ENCODE peak calls at places on chromosomes 5 and 9, in ten cellular contexts. O is activated CD8-positive, alpha-beta T cell treated with anti-CD3 and anti-CD28 coated beads for 36 hours; E is BE2C; L is mammary epithelial cell; X is B cell; U is fibroblast of pulmonary artery; A is adrenal gland; J is GM23338; S is cardiac muscle cell; C is coronary artery. I is an unnamed sample.

GRCh38 chr5:164139423-164139822 is 634.0 kb downstream of the MAT2B start:
- DNase-seq in O (no peak), E (no peak), L (no peak), X (no peak), U (no peak), A (no peak), J (no peak), S (no peak), C (no peak), I (no peak)

GRCh38 chr5:171840701-171841522 is 55.3 kb downstream of the SMIM23 start:
- DNase-seq in O (no peak), E (no peak), L (no peak), X (no peak), U (no peak), A (no peak), J (no peak), S (no peak), C (no peak), I (no peak)

GRCh38 chr5:94968507-94969095 is 316.3 kb downstream of the MCTP1 start:
- DNase-seq in O (peak), E (peak), L (peak), X (peak), U (peak), A (peak), J (peak), S (peak), C (no peak), I (no peak)

GRCh38 chr5:133796186-133796585 is 172.2 kb downstream of the C5orf15 start:
- DNase-seq in O (no peak), E (no peak), L (no peak), X (no peak), U (no peak), A (no peak), J (no peak), S (no peak), C (no peak), I (no peak)

GRCh38 chr9:134525841-134526797 is 115.5 kb upstream of the COL5A1 start:
- DNase-seq in O (no peak), E (no peak), L (no peak), X (no peak), U (peak), A (no peak), J (no peak), S (peak), C (no peak), I (peak)

GRCh38 chr5:152271420-152271819 is 133.7 kb downstream of the NMUR2 start:
- DNase-seq in O (no peak), E (no peak), L (peak), X (no peak), U (peak), A (peak), J (peak), S (peak), C (no peak), I (no peak)

GRCh38 chr5:78483809-78484521 is 123.5 kb downstream of the SCAMP1 start:
- DNase-seq in O (no peak), E (no peak), L (no peak), X (peak), U (peak), A (peak), J (no peak), S (peak), C (no peak), I (no peak)

GRCh38 chr5:126776499-126777256 is at the start of gene LMNB1:
- DNase-seq in O (peak), E (peak), L (peak), X (peak), U (peak), A (peak), J (peak), S (peak), C (peak), I (peak)

GRCh38 chr9:130664191-130665028 is at the start of gene PRDM12:
- DNase-seq in O (no peak), E (no peak), L (no peak), X (peak), U (no peak), A (no peak), J (peak), S (no peak), C (no peak), I (no peak)

GRCh38 chr5:133147411-133147810 is 95.6 kb downstream of the HSPA4 start:
- DNase-seq in O (peak), E (no peak), L (no peak), X (no peak), U (peak), A (peak), J (no peak), S (peak), C (peak), I (peak)

GRCh38 chr9:69940668-69941067 is 103.0 kb upstream of the MAMDC2 start:
- DNase-seq in O (no peak), E (no peak), L (no peak), X (no peak), U (no peak), A (no peak), J (no peak), S (no peak), C (no peak), I (no peak)

GRCh38 chr5:54643679-54644078 is 126.1 kb downstream of the SNX18 start:
- DNase-seq in O (no peak), E (no peak), L (peak), X (no peak), U (peak), A (peak), J (no peak), S (peak), C (no peak), I (no peak)

GRCh38 chr9:110081395-110081794 is 126.6 kb downstream of the C9orf152 start:
- DNase-seq in O (no peak), E (no peak), L (no peak), X (no peak), U (peak), A (no peak), J (no peak), S (peak), C (no peak), I (no peak)

GRCh38 chr9:98375138-98375726 is 119.8 kb upstream of the TBC1D2 start:
- DNase-seq in O (no peak), E (no peak), L (peak), X (peak), U (peak), A (no peak), J (no peak), S (peak), C (no peak), I (no peak)

DNA sequence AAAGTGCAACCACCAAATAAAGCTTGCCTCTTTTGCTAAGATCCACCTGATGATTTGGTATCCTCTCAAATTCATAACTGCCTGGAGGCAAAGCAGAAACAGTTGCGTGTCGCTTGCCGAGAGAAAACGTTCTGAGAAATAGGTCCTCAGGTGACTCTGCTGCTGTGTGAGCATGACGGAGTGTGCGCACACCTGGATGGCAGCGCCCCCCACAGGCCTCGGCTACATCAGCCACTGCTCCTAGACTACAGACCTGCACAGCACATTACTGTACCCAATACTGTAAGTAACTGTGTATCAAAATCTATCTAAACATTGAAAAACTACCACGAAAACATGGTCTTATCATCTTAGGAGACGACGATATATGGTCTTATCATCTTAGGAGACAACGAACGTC is 87.4 kb downstream of the CAMSAP1 start:
- DNase-seq in O (no peak), E (no peak), L (no peak), X (peak), U (no peak), A (no peak), J (peak), S (no peak), C (peak), I (no peak)
- TF ChIP-seq CTCF in O (no peak), E (peak), L (peak), X (no peak), U (no peak), A (no peak), J (peak), S (no peak), C (no peak), I (peak)

GRCh38 chr9:113278840-113279239 is 3.4 kb downstream of the PRPF4 start:
- DNase-seq in O (no peak), E (no peak), L (no peak), X (no peak), U (no peak), A (no peak), J (no peak), S (no peak), C (no peak), I (no peak)

GRCh38 chr9:113281356-113281755 is 5.9 kb downstream of the PRPF4 start:
- DNase-seq in O (no peak), E (no peak), L (no peak), X (no peak), U (no peak), A (no peak), J (no peak), S (no peak), C (no peak), I (no peak)

GRCh38 chr9:113274474-113275146 is 762 bp downstream of the CDC26 start:
- DNase-seq in O (peak), E (peak), L (peak), X (peak), U (peak), A (no peak), J (peak), S (peak), C (no peak), I (no peak)

GRCh38 chr9:113269871-113270270 is 5.5 kb downstream of the CDC26 start:
- DNase-seq in O (no peak), E (no peak), L (no peak), X (no peak), U (no peak), A (no peak), J (no peak), S (no peak), C (no peak), I (no peak)

DNA sequence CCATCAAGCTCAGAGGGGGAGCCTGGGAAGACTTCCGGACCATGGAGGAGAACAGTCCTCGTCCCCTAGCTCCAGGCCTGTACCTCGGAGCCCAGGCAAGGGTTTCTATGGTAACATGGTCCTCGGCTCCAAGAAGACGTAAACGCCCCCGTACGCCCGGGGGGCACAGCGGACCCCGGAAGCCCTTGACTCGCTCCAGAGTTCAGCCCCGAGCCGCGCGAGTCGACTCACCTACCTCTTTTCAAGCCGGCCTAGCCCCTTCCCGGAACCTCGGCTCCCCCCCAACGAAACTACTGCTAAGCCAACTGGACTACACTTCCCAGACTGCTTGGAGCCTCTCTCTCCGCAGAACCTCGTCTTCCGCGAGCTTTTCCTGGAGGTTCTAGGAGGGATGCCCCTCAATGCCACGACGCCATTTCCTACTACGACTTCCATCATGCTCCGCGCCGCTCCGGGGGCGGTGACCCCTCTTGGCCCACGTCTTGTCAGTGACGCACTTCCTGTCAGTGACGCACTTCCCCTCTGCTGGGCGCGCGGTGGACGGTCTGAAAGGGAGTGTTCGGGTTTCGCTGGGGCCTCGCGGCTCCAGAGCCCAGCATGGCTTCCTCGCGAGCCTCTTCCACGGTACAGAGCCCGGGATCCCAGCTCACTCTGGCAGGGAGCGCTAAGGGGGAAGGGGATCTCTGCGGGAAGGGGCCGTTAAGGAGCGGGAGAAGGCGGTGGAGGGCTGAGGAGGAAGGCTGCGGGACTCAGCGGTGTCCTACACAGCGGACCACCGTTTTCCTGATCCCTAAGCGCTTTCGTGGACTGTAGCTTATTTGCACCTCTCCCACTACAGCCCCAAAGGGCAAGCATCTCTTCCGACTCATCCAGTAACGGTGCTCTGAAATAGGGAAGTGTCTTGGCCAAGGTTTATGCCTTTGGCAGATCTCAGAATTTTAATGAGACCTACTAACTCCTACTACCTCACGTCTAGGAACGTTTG is at the start of the genes CDC26 and PRPF4:
- DNase-seq in O (peak), E (peak), L (peak), X (peak), U (peak), A (peak), J (peak), S (peak), C (peak), I (peak)
- TF ChIP-seq CTCF in O (no peak), E (no peak), L (no peak), X (no peak), U (no peak), A (peak), J (no peak), S (no peak), C (no peak), I (no peak)

DNA sequence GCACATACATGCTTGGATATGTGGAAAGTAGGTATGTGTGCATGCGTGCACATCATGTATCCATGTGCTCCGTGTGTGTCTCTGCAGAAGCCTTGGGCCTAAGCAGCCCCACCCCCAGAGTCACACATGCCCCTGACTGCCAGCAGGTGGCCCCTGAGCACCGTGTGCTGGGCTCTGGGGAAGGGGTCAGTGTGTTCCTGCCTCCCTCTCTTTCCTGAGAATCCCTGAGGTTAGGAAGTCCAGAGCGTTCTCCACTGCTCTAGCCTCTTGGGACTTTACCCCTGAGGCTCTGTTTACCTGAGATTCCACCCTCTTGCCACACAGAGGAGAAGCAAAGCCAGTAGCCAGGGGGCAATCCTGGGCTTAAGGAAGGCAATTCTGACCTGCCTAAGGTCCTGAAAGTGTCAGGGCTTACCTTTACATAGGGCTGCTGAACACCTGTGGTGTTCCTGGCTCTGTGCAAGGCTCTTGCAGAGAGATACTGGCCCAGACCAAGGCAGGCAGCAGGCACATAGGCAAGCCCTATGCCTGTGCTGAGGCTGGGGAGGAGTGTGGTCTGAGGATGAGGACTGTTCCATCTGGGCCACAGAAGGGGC is 207.3 kb downstream of the TMEM38B start:
- DNase-seq in O (peak), E (peak), L (peak), X (no peak), U (peak), A (no peak), J (peak), S (peak), C (no peak), I (no peak)
- TF ChIP-seq CTCF in O (peak), E (peak), L (peak), X (no peak), U (peak), A (peak), J (peak), S (peak), C (no peak), I (peak)

GRCh38 chr9:125103021-125103420 is 40.3 kb downstream of the SCAI start:
- DNase-seq in O (no peak), E (no peak), L (no peak), X (no peak), U (no peak), A (no peak), J (no peak), S (no peak), C (no peak), I (no peak)
- TF ChIP-seq CTCF in O (no peak), E (no peak), L (no peak), X (no peak), U (no peak), A (no peak), J (no peak), S (no peak), C (no peak), I (no peak)

GRCh38 chr5:177601577-177602457 is 1.9 kb downstream of the B4GALT7 start:
- DNase-seq in O (no peak), E (peak), L (no peak), X (no peak), U (no peak), A (peak), J (no peak), S (no peak), C (peak), I (no peak)
- TF ChIP-seq CTCF in O (no peak), E (peak), L (peak), X (no peak), U (no peak), A (no peak), J (peak), S (no peak), C (no peak), I (peak)